ENCODE peak calls at places on chromosomes 3 and 15, in four cellular contexts. C, A, E and V are unnamed samples.

GRCh38 chr15:68789041-68789920 is 31.4 kb downstream of the ANP32A start:
- DNase-seq in C (no peak), A (no peak), E (no peak), V (no peak)

GRCh38 chr3:126252373-126252772 is 72.0 kb upstream of the ALDH1L1 start:
- DNase-seq in C (no peak), A (no peak), E (no peak), V (no peak)

GRCh38 chr3:31065765-31066164 is 171.3 kb upstream of the GADL1 start:
- DNase-seq in C (no peak), A (no peak), E (no peak), V (no peak)

GRCh38 chr3:168187233-168187632 is 91.5 kb upstream of the GOLIM4 start:
- DNase-seq in C (no peak), A (no peak), E (no peak), V (no peak)

GRCh38 chr3:109597438-109597837 is 260.1 kb upstream of the DPPA4 start:
- DNase-seq in C (no peak), A (no peak), E (no peak), V (no peak)

GRCh38 chr3:107212709-107213664 is 164.3 kb upstream of the CCDC54 start:
- DNase-seq in C (no peak), A (no peak), E (no peak), V (no peak)

GRCh38 chr3:12953201-12953712 is 111.9 kb upstream of the RPL32 start:
- DNase-seq in C (no peak), A (no peak), E (no peak), V (no peak)

GRCh38 chr3:9730747-9731205 is 759 bp upstream of the BRPF1 start:
- DNase-seq in C (no peak), A (no peak), E (peak; percentile 70), V (no peak)

GRCh38 chr3:113223831-113224240 is 12.5 kb downstream of the BOC start:
- DNase-seq in C (no peak), A (no peak), E (no peak), V (no peak)

GRCh38 chr15:73570355-73571032 is 62.7 kb downstream of the NPTN start:
- DNase-seq in C (no peak), A (no peak), E (no peak), V (no peak)

GRCh38 chr15:73388256-73388781 is 19.6 kb upstream of the HCN4 start:
- DNase-seq in C (no peak), A (no peak), E (no peak), V (peak; percentile 21)

GRCh38 chr15:85706779-85707518 is 87.8 kb downstream of the KLHL25 start:
- DNase-seq in C (no peak), A (no peak), E (no peak), V (no peak)

GRCh38 chr3:172315401-172316091 is 132.7 kb downstream of the GHSR start:
- DNase-seq in C (no peak), A (peak; percentile 28), E (no peak), V (no peak)

GRCh38 chr3:70738310-70738681 is 425.9 kb upstream of the MDFIC2 start:
- DNase-seq in C (no peak), A (no peak), E (no peak), V (no peak)

GRCh38 chr3:29144807-29145206 is 136.1 kb upstream of the RBMS3 start:
- DNase-seq in C (no peak), A (peak; percentile 61), E (no peak), V (peak; percentile 8)

GRCh38 chr3:178785961-178786360 is 249.7 kb downstream of the KCNMB2 start:
- DNase-seq in C (no peak), A (no peak), E (no peak), V (no peak)

GRCh38 chr3:161310649-161311423 is 60.5 kb downstream of the SPTSSB start:
- DNase-seq in C (peak; percentile 12), A (no peak), E (no peak), V (no peak)

GRCh38 chr3:33746412-33747116 is 28.5 kb upstream of the CLASP2 start:
- DNase-seq in C (peak; percentile 19), A (no peak), E (no peak), V (no peak)

GRCh38 chr3:5002174-5002870 is 23.1 kb downstream of the BHLHE40 start:
- DNase-seq in C (no peak), A (no peak), E (no peak), V (no peak)

GRCh38 chr15:63523306-63523990 is 19.1 kb downstream of the USP3 start:
- DNase-seq in C (no peak), A (no peak), E (no peak), V (no peak)